ENCODE peak calls at places on chromosomes 16 and 17, in five cellular contexts. T is CD8-positive, alpha-beta T cell; O is activated T-helper 1 cell treated with Interleukin-2 at 50 U/mL for 16 hours; D is upper lobe of left lung; Q is NAMALWA. G is an unnamed sample.

GRCh38 chr16:66335704-66336329 is 30.7 kb upstream of the CDH5 start:
- DNase-seq in T (no peak), O (no peak), D (no peak), Q (no peak), G (no peak)

GRCh38 chr16:4372578-4373355 is 1.1 kb downstream of the VASN start:
- DNase-seq in T (no peak), O (no peak), D (peak), Q (peak), G (no peak)

GRCh38 chr17:59651346-59651745 is 31.7 kb downstream of the CLTC start:
- DNase-seq in T (no peak), O (no peak), D (no peak), Q (no peak), G (no peak)

GRCh38 chr16:72092832-72093447 is 480 bp downstream of the TXNL4B start:
- DNase-seq in T (no peak), O (no peak), D (no peak), Q (no peak), G (no peak)

GRCh38 chr16:70390774-70391173 is 44.1 kb downstream of the DDX19A start:
- DNase-seq in T (no peak), O (no peak), D (no peak), Q (no peak), G (no peak)

GRCh38 chr16:8768701-8769100 is 28.7 kb downstream of the TMEM186 start:
- DNase-seq in T (no peak), O (no peak), D (no peak), Q (no peak), G (no peak)

GRCh38 chr16:8923199-8923598 is 40.5 kb downstream of the USP7 start:
- DNase-seq in T (no peak), O (no peak), D (no peak), Q (no peak), G (no peak)

GRCh38 chr17:20924306-20924705 is 118.5 kb downstream of the USP22 start:
- DNase-seq in T (no peak), O (no peak), D (no peak), Q (no peak), G (no peak)

GRCh38 chr17:77952368-77952767 is 6.1 kb upstream of the TNRC6C start:
- DNase-seq in T (no peak), O (no peak), D (no peak), Q (no peak), G (no peak)

GRCh38 chr16:1456951-1457350 is 12.6 kb upstream of the CCDC154 start:
- DNase-seq in T (no peak), O (no peak), D (no peak), Q (no peak), G (no peak)

GRCh38 chr16:49499018-49499785 is 125.6 kb downstream of the C16orf78 start:
- DNase-seq in T (no peak), O (no peak), D (peak), Q (no peak), G (peak)

GRCh38 chr16:12781777-12782176 is 21.9 kb downstream of the CPPED1 start:
- DNase-seq in T (no peak), O (no peak), D (no peak), Q (no peak), G (no peak)

GRCh38 chr16:16778322-16778721 is 399.4 kb downstream of the NPIPA7 start:
- DNase-seq in T (no peak), O (no peak), D (no peak), Q (no peak), G (no peak)

GRCh38 chr17:77555741-77556291 is 402.7 kb upstream of the TNRC6C start:
- DNase-seq in T (no peak), O (no peak), D (no peak), Q (no peak), G (no peak)